ENCODE peak calls at places on chromosome 11, in ten cellular contexts. F is psoas muscle, G is pancreas, M is dorsolateral prefrontal cortex, R is A549, X is H1, P is tibial nerve, V is mesendoderm, T is GM23248, E is neuronal stem cell. C is an unnamed sample.

GRCh38 chr11:120519474-120519873 is 7.9 kb downstream of the GRIK4 start:
- DNase-seq in M (no peak), R (no peak), P (no peak), V (no peak), T (no peak), E (no peak), F (no peak), X (no peak), G (no peak), C (peak)

GRCh38 chr11:70158201-70158600 is 44.9 kb upstream of the FADD start:
- DNase-seq in V (peak), E (no peak), M (no peak), R (peak), G (peak), T (peak), F (peak), P (no peak), X (peak), C (no peak)

GRCh38 chr11:72747456-72747855 is 4.8 kb downstream of the ARAP1 start:
- DNase-seq in E (no peak), T (no peak), X (no peak), G (no peak), R (no peak), V (no peak), F (peak), P (no peak), M (no peak), C (peak)

GRCh38 chr11:112761911-112762685 is 199.1 kb upstream of the NCAM1 start:
- DNase-seq in P (no peak), F (no peak), R (no peak), G (no peak), E (no peak), X (no peak), M (no peak), V (no peak), T (no peak), C (no peak)

GRCh38 chr11:2223153-2223794 is 47.1 kb downstream of the ASCL2 start:
- DNase-seq in V (no peak), P (no peak), R (no peak), G (no peak), E (no peak), F (no peak), M (no peak), X (no peak), T (no peak), C (no peak)

GRCh38 chr11:64245401-64245796 is 1.3 kb downstream of the PPP1R14B start:
- DNase-seq in R (no peak), G (peak), T (no peak), V (no peak), E (no peak), X (no peak), P (no peak), F (peak), M (peak), C (peak)

GRCh38 chr11:69557266-69557665 is 75.8 kb downstream of the LINC01488 start:
- DNase-seq in E (no peak), X (no peak), P (no peak), F (no peak), R (no peak), V (no peak), G (no peak), T (no peak), M (no peak), C (no peak)

GRCh38 chr11:27904358-27905055 is 203.4 kb downstream of the KIF18A start:
- DNase-seq in P (no peak), T (peak), X (no peak), M (no peak), F (no peak), R (peak), E (no peak), V (no peak), G (no peak), C (no peak)

GRCh38 chr11:16252373-16252772 is 104.0 kb downstream of the SOX6 start:
- DNase-seq in T (peak), R (peak), F (no peak), G (no peak), P (no peak), M (no peak), V (peak), X (no peak), E (no peak), C (no peak)

GRCh38 chr11:66459138-66459778 is 7.4 kb upstream of the PELI3 start:
- DNase-seq in E (no peak), R (no peak), T (no peak), M (no peak), G (no peak), V (no peak), X (no peak), P (no peak), F (no peak), C (no peak)

GRCh38 chr11:843818-844692 is 1.4 kb downstream of the TSPAN4 start:
- DNase-seq in X (peak), P (peak), F (peak), V (peak), R (peak), G (peak), M (no peak), E (no peak), T (peak), C (peak)

GRCh38 chr11:120652705-120653335 is 141.3 kb downstream of the GRIK4 start:
- DNase-seq in E (no peak), M (no peak), G (no peak), F (no peak), V (no peak), X (no peak), T (peak), P (no peak), R (peak), C (peak)

GRCh38 chr11:75347781-75348613 is 3.5 kb downstream of the ARRB1 start:
- DNase-seq in F (no peak), X (no peak), V (no peak), R (no peak), T (peak), P (no peak), E (no peak), G (no peak), M (no peak), C (no peak)

GRCh38 chr11:68164437-68164836 is 43.2 kb upstream of the CHKA start:
- DNase-seq in G (no peak), T (peak), F (no peak), V (no peak), R (no peak), E (no peak), X (no peak), P (no peak), M (no peak), C (no peak)

GRCh38 chr11:15965562-15966250 is 390.6 kb downstream of the SOX6 start:
- DNase-seq in V (no peak), M (no peak), E (no peak), T (no peak), R (no peak), G (peak), X (no peak), P (no peak), F (no peak), C (no peak)

GRCh38 chr11:106276126-106276525 is 198.7 kb downstream of the AASDHPPT start:
- DNase-seq in V (no peak), X (no peak), R (no peak), P (no peak), F (no peak), T (peak), E (no peak), M (no peak), G (no peak), C (no peak)

GRCh38 chr11:17720796-17721171 is 1.4 kb downstream of the MYOD1 start:
- DNase-seq in X (no peak), V (peak), R (no peak), F (peak), G (no peak), T (no peak), P (no peak), M (peak), E (no peak), C (no peak)

GRCh38 chr11:19679952-19680823 is 32.4 kb upstream of the NAV2 start:
- DNase-seq in E (no peak), V (peak), M (peak), G (peak), X (peak), T (peak), R (peak), F (peak), P (peak), C (no peak)

GRCh38 chr11:30128269-30128932 is 102.4 kb upstream of the FSHB start:
- DNase-seq in X (no peak), P (no peak), E (peak), F (no peak), R (peak), G (peak), V (peak), T (peak), M (no peak), C (no peak)

GRCh38 chr11:1302461-1303073 is 6.9 kb downstream of the TOLLIP start:
- DNase-seq in E (no peak), T (no peak), P (no peak), G (peak), F (no peak), M (no peak), R (no peak), V (no peak), X (no peak), C (peak)

GRCh38 chr11:125261471-125262087 is 97.0 kb downstream of the PKNOX2 start:
- DNase-seq in M (no peak), R (no peak), F (no peak), E (no peak), P (no peak), G (no peak), T (no peak), X (no peak), V (peak), C (no peak)

GRCh38 chr11:45348729-45349128 is 62.6 kb upstream of the SYT13 start:
- DNase-seq in P (no peak), T (no peak), X (no peak), F (no peak), R (no peak), M (no peak), G (no peak), V (no peak), E (no peak), C (no peak)

GRCh38 chr11:35043933-35044332 is 95.0 kb upstream of the CD44 start:
- DNase-seq in X (no peak), G (no peak), V (no peak), T (no peak), R (no peak), F (no peak), P (no peak), E (no peak), M (peak), C (no peak)

GRCh38 chr11:106030609-106031008 is 8.6 kb upstream of the MSANTD4 start:
- DNase-seq in T (no peak), E (no peak), P (no peak), X (no peak), G (no peak), M (no peak), V (no peak), R (no peak), F (no peak), C (no peak)

DNA sequence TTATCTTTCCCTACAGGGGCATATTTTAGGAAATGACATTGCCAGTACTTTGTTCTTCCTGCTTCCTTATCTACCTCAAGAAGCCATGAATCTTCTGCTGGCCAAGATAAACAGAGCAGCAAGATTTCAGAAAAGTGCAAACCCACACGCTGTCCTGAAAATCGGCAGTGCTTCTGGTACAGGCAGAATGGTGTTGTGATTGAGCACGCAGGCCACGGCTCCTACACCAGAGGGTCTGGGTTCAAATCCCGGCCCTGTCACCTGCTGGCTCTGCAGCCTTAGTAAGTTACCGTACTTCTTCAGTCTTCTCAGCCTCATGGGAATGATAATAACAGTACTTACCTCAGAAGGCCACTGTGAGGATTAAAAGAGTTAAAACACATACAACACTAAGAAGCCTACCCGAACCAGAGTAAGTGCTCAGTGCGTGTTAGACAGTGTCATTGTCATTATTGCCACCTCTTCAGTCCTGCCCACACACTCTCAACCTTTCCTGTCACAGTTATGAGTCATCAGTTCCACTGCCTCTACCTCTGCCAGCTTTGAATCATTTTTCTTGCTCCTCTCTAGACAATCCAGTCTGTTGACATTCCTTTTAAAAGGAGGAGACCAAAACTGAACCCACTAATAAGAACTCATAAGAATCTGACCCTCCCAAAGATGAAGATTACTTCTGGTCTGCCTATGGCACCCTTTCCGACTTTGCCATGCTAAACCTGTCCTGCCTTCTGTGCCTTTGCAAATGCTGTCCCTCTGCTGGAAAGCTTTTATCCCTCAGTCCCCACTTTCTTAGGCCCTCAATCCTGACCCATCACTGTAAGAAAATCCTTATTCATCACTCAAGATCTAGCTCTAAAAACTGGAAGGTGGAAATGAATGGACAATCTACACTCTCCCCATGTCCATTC is 10.7 kb downstream of the MPZL3 start:
- DNase-seq in F (no peak), E (no peak), G (peak), X (no peak), P (no peak), R (no peak), V (peak), M (no peak), T (peak), C (peak)
- H3K27ac ChIP-seq in F (peak), E (no peak), G (peak), X (no peak), P (peak), R (no peak), V (no peak), M (no peak), T (no peak), C (peak)

DNA sequence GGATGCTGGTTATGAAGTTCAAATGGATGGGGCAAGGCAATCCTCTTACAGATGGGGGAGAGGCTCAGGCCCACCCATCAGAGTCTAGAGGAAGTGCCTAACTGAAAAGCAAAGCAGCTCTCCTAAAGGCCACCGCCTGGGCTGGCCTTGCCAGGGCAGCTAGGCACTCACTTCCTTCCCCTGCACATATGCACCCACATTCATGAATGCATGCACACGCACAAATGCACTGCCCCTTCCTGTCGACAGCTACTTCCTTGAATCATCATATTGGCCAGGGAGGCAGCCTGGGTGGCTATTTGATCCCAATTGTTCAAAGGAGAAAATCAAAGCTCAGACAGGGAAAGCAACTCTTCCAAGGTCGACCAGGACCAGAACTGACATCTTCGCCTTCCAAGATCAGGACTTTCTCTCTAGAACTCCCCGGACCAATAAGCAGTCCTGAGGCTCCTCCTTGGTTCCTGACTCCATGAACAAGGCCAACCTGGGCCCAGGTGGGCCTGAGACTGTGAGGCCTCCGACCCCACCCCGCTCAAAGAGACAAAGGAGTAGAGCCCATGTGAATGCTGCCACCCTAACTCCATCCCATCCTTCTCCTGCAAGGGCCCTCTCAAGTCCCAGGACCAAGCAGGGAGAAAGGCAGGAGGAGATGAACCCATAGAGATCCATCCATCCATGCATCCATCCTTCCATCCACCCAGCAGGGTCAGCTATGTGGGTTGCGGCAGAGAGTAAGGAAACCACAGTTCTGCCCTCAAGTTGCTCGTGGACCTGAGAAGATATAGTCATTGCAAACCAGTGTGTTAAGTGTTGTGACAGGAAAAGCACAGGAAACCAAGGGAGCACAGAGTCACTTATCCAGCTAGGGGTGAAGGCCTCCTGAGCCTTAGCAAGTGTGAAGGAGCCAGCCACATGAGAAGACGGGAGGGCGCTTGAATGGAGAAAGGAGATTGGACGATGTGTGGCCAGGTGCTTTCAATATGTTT is 35.4 kb upstream of the LMO1 start:
- DNase-seq in X (no peak), E (no peak), P (no peak), G (no peak), V (no peak), R (no peak), M (peak), F (no peak), T (no peak), C (peak)
- H3K27ac ChIP-seq in X (no peak), E (no peak), P (no peak), G (no peak), V (no peak), R (no peak), M (no peak), F (no peak), T (no peak), C (no peak)

GRCh38 chr11:87036756-87037449 is 831 bp upstream of the TMEM135 start:
- DNase-seq in G (no peak), R (peak), P (peak), X (peak), V (no peak), T (no peak), M (no peak), E (peak), F (no peak), C (no peak)

GRCh38 chr11:87039371-87039770 is 1.6 kb downstream of the TMEM135 start:
- DNase-seq in P (peak), V (no peak), F (no peak), X (no peak), R (no peak), E (no peak), T (peak), G (no peak), M (no peak), C (no peak)

GRCh38 chr11:87035976-87036583 is 1.7 kb upstream of the TMEM135 start:
- DNase-seq in V (peak), T (no peak), R (no peak), P (no peak), F (no peak), E (no peak), X (no peak), M (no peak), G (no peak), C (no peak)

GRCh38 chr11:87038235-87038960 is 664 bp downstream of the TMEM135 start:
- DNase-seq in M (no peak), G (no peak), T (peak), X (no peak), V (no peak), F (no peak), R (no peak), E (no peak), P (no peak), C (no peak)

DNA sequence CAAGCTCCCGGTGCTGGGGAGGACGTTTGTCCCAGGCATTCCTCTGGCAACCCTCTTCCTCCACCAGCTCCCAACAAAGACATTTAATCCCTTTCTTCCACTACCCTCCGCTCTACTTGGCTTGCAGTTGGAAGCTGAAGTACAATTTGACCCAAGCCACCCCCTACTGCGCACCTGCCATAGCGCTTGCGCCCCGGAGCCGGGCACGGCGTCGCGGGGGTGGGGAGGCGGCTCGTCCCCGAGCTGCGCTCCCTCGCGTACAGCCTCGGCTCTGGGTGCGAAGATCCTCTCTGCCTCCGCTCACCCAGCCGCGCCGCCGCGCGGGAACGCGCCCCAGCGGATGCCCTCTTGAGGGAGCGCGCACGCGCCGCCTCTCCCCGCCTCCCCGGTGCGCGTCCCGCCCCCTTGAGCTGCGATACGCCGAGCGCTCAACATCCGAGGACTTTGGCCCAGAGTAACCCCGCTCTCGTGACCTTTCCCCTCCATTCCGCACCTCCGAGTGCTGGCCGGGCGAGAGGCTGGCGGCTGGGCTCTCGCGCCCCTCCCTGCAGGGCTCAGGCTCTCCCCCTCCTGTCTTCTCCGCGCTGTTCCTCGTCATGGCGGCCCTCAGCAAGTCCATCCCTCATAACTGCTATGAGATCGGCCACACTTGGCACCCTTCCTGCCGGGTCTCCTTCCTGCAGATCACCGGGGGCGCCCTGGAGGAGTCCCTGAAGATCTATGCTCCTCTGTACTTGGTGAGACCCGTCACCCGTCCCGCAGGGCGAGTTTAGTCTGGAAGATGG is at the start of gene TMEM135:
- DNase-seq in M (peak), T (peak), F (peak), E (peak), P (peak), V (peak), R (peak), G (peak), X (peak), C (peak)
- H3K27ac ChIP-seq in M (peak), T (peak), F (peak), E (peak), P (peak), V (peak), R (peak), G (peak), X (peak), C (peak)

GRCh38 chr11:107849791-107850190 is 8.8 kb downstream of the SLC35F2 start:
- DNase-seq in F (no peak), M (no peak), V (no peak), T (no peak), E (no peak), R (no peak), P (no peak), X (no peak), G (no peak), C (no peak)

GRCh38 chr11:107848345-107848744 is 10.2 kb downstream of the SLC35F2 start:
- DNase-seq in V (no peak), E (no peak), T (no peak), F (no peak), M (no peak), X (no peak), G (no peak), R (no peak), P (no peak), C (no peak)

GRCh38 chr11:107840120-107840479 is 18.5 kb downstream of the SLC35F2 start:
- DNase-seq in V (no peak), T (no peak), G (no peak), F (no peak), M (peak), E (no peak), P (peak), R (peak), X (no peak), C (no peak)

GRCh38 chr11:107844041-107844440 is 14.5 kb downstream of the SLC35F2 start:
- DNase-seq in X (no peak), V (peak), R (peak), F (no peak), P (no peak), M (no peak), T (peak), G (no peak), E (no peak), C (no peak)
- H3K27ac ChIP-seq in X (no peak), V (no peak), R (peak), F (no peak), P (no peak), M (no peak), T (no peak), G (no peak), E (no peak), C (no peak)

C was measured in spleen.